ENCODE peak calls at places on chromosome 12, in ten cellular contexts. G, X, H, J, S, D, I, B, K and V are unnamed samples.

GRCh38 chr12:128817115-128818015 is 6.4 kb downstream of the SLC15A4 start:
- DNase-seq in G (peak; percentile 60), I (peak; percentile 73), J (no peak), S (peak; percentile 88), K (no peak), D (peak; percentile 61), B (no peak), H (no peak), X (peak; percentile 46), V (peak; percentile 70)

GRCh38 chr12:109732321-109733305 is 19.0 kb downstream of the FAM222A start:
- DNase-seq in I (peak; percentile 21), K (peak; percentile 33), B (no peak), H (no peak), D (no peak), J (no peak), S (peak; percentile 37), X (peak; percentile 4), G (no peak), V (no peak)

GRCh38 chr12:73514672-73515071 is 1023.0 kb upstream of the ATXN7L3B start:
- DNase-seq in D (no peak), H (no peak), I (no peak), B (no peak), K (no peak), S (no peak), G (no peak), J (no peak), X (no peak), V (no peak)

GRCh38 chr12:94783862-94784261 is 133.5 kb upstream of the TMCC3 start:
- DNase-seq in K (no peak), D (no peak), S (no peak), X (no peak), B (no peak), I (no peak), J (no peak), G (peak; percentile 37), H (peak; percentile 72), V (peak; percentile 85)

GRCh38 chr12:49089831-49090773 is 4.5 kb downstream of the DHH start:
- DNase-seq in S (peak; percentile 72), K (no peak), X (no peak), I (peak; percentile 28), H (peak; percentile 65), J (no peak), B (no peak), D (peak; percentile 58), G (peak; percentile 51), V (peak; percentile 50)

GRCh38 chr12:65631621-65632111 is 192.6 kb upstream of the HMGA2 start:
- DNase-seq in B (peak; percentile 87), G (peak; percentile 98), S (peak; percentile 68), D (peak; percentile 94), X (no peak), J (no peak), K (no peak), H (peak; percentile 97), I (no peak), V (peak; percentile 96)

GRCh38 chr12:66688836-66689439 is 10.1 kb upstream of the GRIP1 start:
- DNase-seq in S (no peak), D (peak; percentile 24), K (peak; percentile 33), X (peak; percentile 61), G (peak; percentile 32), H (peak; percentile 28), I (peak; percentile 74), B (no peak), J (no peak), V (peak; percentile 17)

GRCh38 chr12:93621986-93622385 is 49.5 kb downstream of the SOCS2 start:
- DNase-seq in I (no peak), B (no peak), K (no peak), H (peak; percentile 35), D (peak; percentile 50), S (no peak), X (no peak), J (no peak), G (peak; percentile 37), V (no peak)

GRCh38 chr12:123401753-123402683 is 18.1 kb downstream of the KMT5A start:
- DNase-seq in H (no peak), G (no peak), B (no peak), D (no peak), X (no peak), I (no peak), J (no peak), S (no peak), K (no peak), V (no peak)

GRCh38 chr12:99059824-99060526 is 414.9 kb downstream of the APAF1 start:
- DNase-seq in H (peak; percentile 89), S (peak; percentile 67), B (no peak), K (no peak), G (peak; percentile 6), D (peak; percentile 25), I (peak; percentile 24), J (no peak), X (peak; percentile 9), V (no peak)

GRCh38 chr12:78359530-78359929 is 505.0 kb upstream of the SYT1 start:
- DNase-seq in K (no peak), G (peak; percentile 7), X (no peak), I (no peak), B (no peak), J (no peak), D (peak; percentile 23), H (peak; percentile 19), S (no peak), V (peak; percentile 46)

GRCh38 chr12:95551305-95551704 is at the start of gene USP44:
- DNase-seq in K (no peak), X (no peak), B (no peak), I (no peak), G (no peak), D (no peak), H (no peak), S (no peak), J (no peak), V (no peak)

DNA sequence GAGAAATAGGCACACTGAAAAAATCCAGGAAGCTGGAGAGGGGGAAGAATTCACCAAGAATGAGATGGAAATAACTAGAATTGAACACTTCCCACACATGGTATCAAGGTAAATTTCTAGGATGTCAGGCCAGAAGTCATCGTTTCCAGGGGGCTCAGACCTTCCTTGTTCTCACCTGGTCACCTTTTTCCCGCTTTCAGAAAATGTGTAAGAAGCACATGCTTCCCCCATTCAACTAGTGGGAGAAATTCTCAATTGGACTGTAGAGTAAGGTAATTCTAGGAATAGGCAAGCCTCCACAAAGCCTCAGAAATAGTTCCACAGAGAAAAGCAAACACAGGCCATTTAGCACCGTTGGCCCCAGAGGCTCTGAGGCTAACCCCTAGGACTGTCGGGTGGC is 2.8 kb upstream of the PTMS start:
- DNase-seq in B (no peak), K (no peak), G (no peak), S (no peak), D (no peak), J (no peak), I (no peak), H (no peak), X (no peak), V (no peak)
- H3K4me3 ChIP-seq in B (peak overlapping the region; percentile 23), K (peak overlapping the region; percentile 44), G (peak overlapping the region; percentile 23), S (peak overlapping the region; percentile 97), D (no peak overlapping the region), J (no peak overlapping the region), I (no peak overlapping the region), H (peak overlapping the region; percentile 65), X (no peak overlapping the region), V (peak overlapping the region; percentile 51)

GRCh38 chr12:6828671-6829531 is 694 bp downstream of the P3H3 start:
- DNase-seq in J (no peak), I (peak; percentile 79), K (no peak), X (peak; percentile 55), B (no peak), G (peak; percentile 45), D (peak; percentile 58), H (peak; percentile 75), S (no peak), V (peak; percentile 74)

GRCh38 chr12:6827982-6828670 is at the start of gene P3H3:
- DNase-seq in D (peak; percentile 63), K (no peak), G (peak; percentile 48), B (no peak), S (no peak), X (no peak), I (no peak), H (peak; percentile 73), J (no peak), V (peak; percentile 49)

GRCh38 chr12:6826734-6827436 is 1.3 kb upstream of the P3H3 start:
- DNase-seq in B (no peak), H (no peak), I (no peak), X (no peak), K (no peak), J (no peak), S (no peak), D (no peak), G (no peak), V (no peak)

GRCh38 chr12:6826125-6826733 is 2.0 kb upstream of the P3H3 start:
- DNase-seq in G (no peak), K (no peak), S (no peak), I (no peak), D (no peak), J (no peak), B (no peak), H (no peak), X (no peak), V (no peak)

DNA sequence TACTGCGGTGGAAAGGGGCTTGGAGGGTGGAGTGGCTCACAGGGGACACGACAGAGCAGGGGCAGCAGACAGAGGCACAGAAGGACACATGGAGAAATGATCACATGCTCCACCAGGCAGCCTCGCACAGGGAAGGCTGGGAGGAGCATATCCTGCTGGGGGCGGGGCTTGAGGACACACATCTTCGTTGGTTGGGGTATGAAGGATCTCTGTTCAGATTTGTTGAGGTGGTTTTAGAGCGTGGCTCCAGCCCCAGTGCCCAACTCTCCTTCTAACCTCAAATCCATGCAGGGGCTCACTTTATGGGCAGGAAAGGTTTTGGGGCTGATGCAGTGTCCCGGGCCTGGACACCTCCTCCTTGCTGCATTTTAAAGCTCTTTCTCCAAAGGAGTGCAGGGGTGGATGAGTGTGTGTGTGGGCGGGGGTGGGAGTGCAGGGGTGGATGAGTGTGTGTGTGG is 741 bp upstream of the P3H3 start:
- DNase-seq in J (no peak), H (peak; percentile 94), B (peak; percentile 85), K (peak; percentile 80), G (peak; percentile 80), I (peak; percentile 86), D (peak; percentile 84), X (peak; percentile 74), S (peak; percentile 92), V (peak; percentile 83)
- H3K4me3 ChIP-seq in J (no peak overlapping the region), H (no peak overlapping the region), B (peak overlapping the region; percentile 99), K (peak overlapping the region; percentile 24), G (peak overlapping the region; percentile 28), I (no peak overlapping the region), D (peak overlapping the region; percentile 16), X (no peak overlapping the region), S (peak overlapping the region; percentile 74), V (peak overlapping the region; percentile 44)

DNA sequence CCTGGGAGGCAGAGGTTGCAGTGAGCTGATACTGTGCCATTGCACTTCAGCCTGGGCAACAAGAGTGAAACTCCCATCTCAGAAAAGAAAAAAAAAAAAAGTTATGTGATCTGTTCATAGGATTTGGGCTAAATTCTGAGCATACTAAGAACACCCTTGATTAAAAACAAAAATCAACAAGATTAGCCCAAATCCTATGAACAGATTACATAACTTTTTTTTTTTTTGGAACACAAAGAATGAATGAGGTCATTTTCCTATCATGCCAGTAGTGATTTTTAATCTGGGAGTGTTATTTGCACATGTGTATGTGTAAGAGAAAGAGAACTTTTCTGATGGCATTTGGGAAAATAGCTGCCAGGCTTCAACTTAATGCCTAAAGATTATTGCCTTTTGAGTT is 208.7 kb downstream of the ERC1 start:
- DNase-seq in G (no peak), J (no peak), B (no peak), H (no peak), X (no peak), D (no peak), K (no peak), S (no peak), I (no peak), V (no peak)
- H3K4me3 ChIP-seq in G (no peak overlapping the region), J (no peak overlapping the region), B (no peak overlapping the region), H (no peak overlapping the region), X (no peak overlapping the region), D (no peak overlapping the region), K (no peak overlapping the region), S (no peak overlapping the region), I (no peak overlapping the region), V (no peak overlapping the region)

GRCh38 chr12:46830731-46831334 is 5.0 kb upstream of the SLC38A4 start:
- DNase-seq in X (no peak), G (no peak), B (no peak), S (no peak), K (no peak), I (peak; percentile 55), D (peak; percentile 8), H (peak; percentile 41), J (no peak), V (peak; percentile 34)
- H3K4me3 ChIP-seq in X (peak overlapping the region; percentile 20), G (peak overlapping the region; percentile 36), B (peak overlapping the region; percentile 51), S (peak overlapping the region; percentile 58), K (peak overlapping the region; percentile 30), I (peak overlapping the region; percentile 30), D (peak overlapping the region; percentile 41), H (peak overlapping the region; percentile 80), J (no peak overlapping the region), V (peak overlapping the region; percentile 56)